ENCODE peak calls at places on chromosomes 6 and 20, in six cellular contexts. A is body of pancreas, R is uterus, E is stomach, U is A549, Q is heart left ventricle. K is an unnamed sample.

GRCh38 chr20:35005463-35005961 is 49.8 kb downstream of the MYH7B start:
- DNase-seq in A (no peak), R (peak; percentile 9), E (no peak), U (no peak), Q (no peak), K (peak; percentile 22)

GRCh38 chr20:39395478-39396291 is 433.5 kb downstream of the DHX35 start:
- DNase-seq in A (no peak), R (no peak), E (no peak), U (no peak), Q (no peak), K (no peak)

GRCh38 chr6:109379706-109380105 is 2.6 kb downstream of the CD164 start:
- DNase-seq in A (no peak), R (no peak), E (no peak), U (no peak), Q (no peak), K (no peak)

GRCh38 chr6:24931296-24931695 is 4.5 kb downstream of the RIPOR2 start:
- DNase-seq in A (no peak), R (no peak), E (no peak), U (no peak), Q (no peak), K (no peak)

GRCh38 chr20:46084805-46085792 is 4.7 kb downstream of the NCOA5 start:
- DNase-seq in A (no peak), R (no peak), E (peak; percentile 45), U (peak; percentile 20), Q (no peak), K (no peak)

GRCh38 chr20:52708137-52708536 is 264.0 kb upstream of the TSHZ2 start:
- DNase-seq in A (no peak), R (no peak), E (no peak), U (no peak), Q (no peak), K (no peak)

GRCh38 chr20:61253264-61253639 is 1.2 kb downstream of the CDH4 start:
- DNase-seq in A (no peak), R (no peak), E (no peak), U (peak; percentile 60), Q (no peak), K (no peak)

GRCh38 chr20:42192321-42192720 is 574.1 kb upstream of the CHD6 start:
- DNase-seq in A (no peak), R (no peak), E (no peak), U (no peak), Q (no peak), K (no peak)

GRCh38 chr6:158512809-158513208 is 47.1 kb upstream of the TMEM181 start:
- DNase-seq in A (no peak), R (no peak), E (no peak), U (no peak), Q (no peak), K (no peak)

GRCh38 chr20:10521068-10521834 is 86.1 kb downstream of the SLX4IP start:
- DNase-seq in A (no peak), R (no peak), E (no peak), U (peak; percentile 43), Q (no peak), K (no peak)

GRCh38 chr6:168950500-168951223 is 303.0 kb downstream of the THBS2 start:
- DNase-seq in A (no peak), R (no peak), E (no peak), U (no peak), Q (no peak), K (no peak)

GRCh38 chr6:28474441-28475219 is 31.3 kb upstream of the ZSCAN23 start:
- DNase-seq in A (no peak), R (no peak), E (no peak), U (peak; percentile 38), Q (no peak), K (no peak)

GRCh38 chr20:20820104-20820503 is 107.7 kb upstream of the RALGAPA2 start:
- DNase-seq in A (peak; percentile 27), R (no peak), E (peak; percentile 37), U (peak; percentile 40), Q (no peak), K (no peak)

GRCh38 chr6:19866900-19867627 is 29.9 kb downstream of the ID4 start:
- DNase-seq in A (no peak), R (no peak), E (no peak), U (no peak), Q (no peak), K (no peak)

GRCh38 chr20:50814438-50815161 is 19.7 kb downstream of the BCAS4 start:
- DNase-seq in A (no peak), R (no peak), E (no peak), U (no peak), Q (no peak), K (no peak)

GRCh38 chr6:156449569-156449968 is 327.6 kb upstream of the ARID1B start:
- DNase-seq in A (no peak), R (no peak), E (no peak), U (no peak), Q (no peak), K (no peak)

GRCh38 chr6:54493138-54493537 is 184.9 kb downstream of the TINAG start:
- DNase-seq in A (no peak), R (no peak), E (no peak), U (peak; percentile 1), Q (no peak), K (no peak)

GRCh38 chr6:141677598-141678211 is 455.0 kb upstream of the GJE1 start:
- DNase-seq in A (no peak), R (no peak), E (no peak), U (no peak), Q (no peak), K (no peak)

GRCh38 chr6:110625883-110626282 is 149.5 kb upstream of the SLC22A16 start:
- DNase-seq in A (no peak), R (no peak), E (no peak), U (no peak), Q (no peak), K (no peak)

GRCh38 chr20:63206878-63207277 is 9.1 kb downstream of the YTHDF1 start:
- DNase-seq in A (no peak), R (no peak), E (no peak), U (no peak), Q (no peak), K (no peak)

GRCh38 chr20:53922901-53923314 is 147.5 kb downstream of the BCAS1 start:
- DNase-seq in A (no peak), R (no peak), E (no peak), U (no peak), Q (no peak), K (no peak)

GRCh38 chr20:48722737-48723191 is 105.0 kb downstream of the PREX1 start:
- DNase-seq in A (no peak), R (no peak), E (peak; percentile 74), U (peak; percentile 35), Q (no peak), K (peak; percentile 83)

GRCh38 chr6:53352360-53352759 is 3.6 kb upstream of the ELOVL5 start:
- DNase-seq in A (no peak), R (no peak), E (no peak), U (no peak), Q (no peak), K (no peak)
- H3K4me3 ChIP-seq in A (no peak overlapping the region), R (no peak overlapping the region), E (no peak overlapping the region), U (no peak overlapping the region), Q (no peak overlapping the region), K (no peak overlapping the region)

GRCh38 chr20:23007462-23007861 is 27.6 kb upstream of the SSTR4 start:
- DNase-seq in A (no peak), R (no peak), E (no peak), U (no peak), Q (no peak), K (no peak)
- TF ChIP-seq POLR2A in A (no peak), R (no peak), E (no peak), U (no peak), Q (no peak), K (no peak)

GRCh38 chr6:31586013-31586412 is at the start of gene LST1:
- DNase-seq in A (no peak), R (no peak), E (no peak), U (no peak), Q (no peak), K (no peak)

GRCh38 chr6:31588871-31589650 is 3.0 kb downstream of the LST1 start:
- DNase-seq in A (no peak), R (no peak), E (no peak), U (no peak), Q (no peak), K (no peak)

GRCh38 chr6:31587791-31588777 is 2.0 kb downstream of the LST1 start:
- DNase-seq in A (no peak), R (no peak), E (no peak), U (no peak), Q (no peak), K (no peak)

GRCh38 chr6:31585531-31585930 is 546 bp upstream of the LST1 start:
- DNase-seq in A (no peak), R (no peak), E (no peak), U (no peak), Q (no peak), K (peak; percentile 83)

DNA sequence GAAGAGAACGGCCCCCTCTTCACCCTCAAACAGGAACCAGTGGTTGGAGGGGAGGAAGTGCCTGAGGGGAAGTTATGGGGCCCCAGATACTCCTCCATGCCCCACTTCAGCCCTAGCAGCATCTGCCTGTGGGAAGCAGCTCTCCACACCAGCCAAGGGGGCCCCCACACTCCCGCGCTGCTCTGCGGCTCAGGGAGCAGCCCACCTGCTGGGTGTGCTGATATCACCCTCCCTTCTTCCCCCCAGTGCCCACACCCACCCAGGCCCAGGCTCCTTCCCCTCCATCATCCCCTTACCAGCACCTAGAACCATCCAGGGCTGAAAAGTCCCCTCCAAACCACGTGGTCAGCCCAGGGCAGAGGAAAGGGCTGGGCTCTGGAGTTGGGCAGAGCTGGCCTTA is 519 bp downstream of the LST1 start:
- DNase-seq in A (no peak), R (no peak), E (no peak), U (no peak), Q (no peak), K (peak; percentile 91)
- H3K27ac ChIP-seq in A (no peak overlapping the region), R (no peak overlapping the region), E (peak overlapping the region; percentile 16), U (no peak overlapping the region), Q (no peak overlapping the region), K (peak overlapping the region; percentile 98)

GRCh38 chr6:128112494-128112893 is 211.6 kb upstream of the THEMIS start:
- DNase-seq in A (no peak), R (no peak), E (no peak), U (no peak), Q (no peak), K (no peak)
- H3K4me3 ChIP-seq in A (no peak overlapping the region), R (no peak overlapping the region), E (peak overlapping the region; percentile 20), U (no peak overlapping the region), Q (peak overlapping the region; percentile 43), K (peak overlapping the region; percentile 14)

DNA sequence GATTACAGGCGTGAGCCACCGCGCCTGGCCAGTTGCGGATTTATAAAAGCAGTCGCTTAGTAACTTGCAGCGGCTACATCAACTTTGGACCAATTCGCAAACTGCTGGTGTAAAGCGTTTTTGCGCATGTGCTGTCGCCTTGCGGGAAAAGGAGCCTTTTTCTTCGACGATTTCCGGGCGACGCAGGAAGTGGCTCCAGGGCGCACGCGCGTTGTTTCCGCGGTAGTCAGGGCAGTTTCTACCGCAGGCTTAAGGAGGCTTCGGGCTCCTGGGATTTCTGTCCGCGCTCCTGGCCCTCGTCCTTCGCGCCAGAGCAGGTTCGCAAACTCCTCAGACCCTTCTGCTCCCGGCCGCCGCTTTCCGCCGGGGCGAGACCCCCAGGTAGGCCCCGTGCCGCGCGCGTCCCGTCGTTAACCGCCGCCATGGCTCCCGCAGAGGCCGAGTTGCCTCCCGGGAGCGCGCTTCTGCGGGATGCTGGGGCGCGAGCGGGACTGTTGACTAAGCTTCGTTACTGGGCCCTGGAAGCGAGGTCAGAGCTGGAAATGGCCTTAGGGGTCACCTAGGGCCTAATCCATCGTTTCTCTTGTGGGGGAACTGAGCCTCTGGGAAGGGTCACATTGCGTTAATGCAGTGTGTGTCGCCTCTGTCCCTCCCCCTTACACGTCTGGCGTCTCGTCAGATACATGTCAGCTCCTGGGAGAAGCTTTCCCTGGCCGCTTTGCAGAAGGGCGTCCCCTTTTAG is at the start of gene RAE1:
- DNase-seq in A (peak; percentile 90), R (peak; percentile 90), E (peak; percentile 94), U (peak; percentile 68), Q (peak; percentile 92), K (peak; percentile 96)
- TF ChIP-seq POLR2A in A (no peak), R (peak; percentile 43), E (no peak), U (peak; percentile 73), Q (peak; percentile 64), K (no peak)

GRCh38 chr6:125528614-125529013 is 220.8 kb upstream of the HEY2 start:
- DNase-seq in A (no peak), R (no peak), E (no peak), U (no peak), Q (no peak), K (no peak)
- H3K27ac ChIP-seq in A (no peak overlapping the region), R (no peak overlapping the region), E (no peak overlapping the region), U (no peak overlapping the region), Q (no peak overlapping the region), K (no peak overlapping the region)